ENCODE peak calls at places on chromosome 15, in seven cellular contexts. C is gastrocnemius medialis; L is CD4-positive, alpha-beta memory T cell; A is PC-3; K is hepatocyte; J is adrenal gland; D is endodermal cell. X is an unnamed sample.

GRCh38 chr15:73952171-73952912 is 26.1 kb downstream of the LOXL1 start:
- DNase-seq in C (no peak), L (no peak), A (no peak), K (no peak), J (no peak), D (no peak), X (no peak)

GRCh38 chr15:40064231-40064894 is 25.4 kb upstream of the SRP14 start:
- DNase-seq in C (no peak), L (no peak), A (peak; percentile 92), K (no peak), J (no peak), D (peak; percentile 87), X (no peak)

GRCh38 chr15:101723161-101723873 is 956 bp downstream of the TARS3 start:
- DNase-seq in C (no peak), L (peak; percentile 64), A (peak; percentile 5), K (peak; percentile 5), J (no peak), D (no peak), X (no peak)

GRCh38 chr15:69236505-69236904 is 62.2 kb upstream of the PAQR5 start:
- DNase-seq in C (no peak), L (no peak), A (no peak), K (no peak), J (no peak), D (no peak), X (no peak)

GRCh38 chr15:32098033-32098432 is 67.7 kb downstream of the CHRNA7 start:
- DNase-seq in C (no peak), L (no peak), A (no peak), K (peak; percentile 19), J (no peak), D (peak; percentile 49), X (no peak)

GRCh38 chr15:33865416-33865815 is 102.9 kb upstream of the CHRM5 start:
- DNase-seq in C (no peak), L (no peak), A (no peak), K (no peak), J (no peak), D (no peak), X (no peak)

GRCh38 chr15:72961326-72961725 is 90.9 kb upstream of the NEO1 start:
- DNase-seq in C (no peak), L (no peak), A (no peak), K (no peak), J (no peak), D (no peak), X (no peak)

GRCh38 chr15:41583795-41584194 is 24.8 kb downstream of the TYRO3 start:
- DNase-seq in C (no peak), L (no peak), A (no peak), K (no peak), J (no peak), D (no peak), X (no peak)

GRCh38 chr15:91941871-91942270 is 88.4 kb downstream of the SLCO3A1 start:
- DNase-seq in C (no peak), L (no peak), A (peak; percentile 25), K (no peak), J (no peak), D (no peak), X (no peak)

GRCh38 chr15:91992940-91993339 is 139.4 kb downstream of the SLCO3A1 start:
- DNase-seq in C (no peak), L (no peak), A (no peak), K (no peak), J (no peak), D (no peak), X (peak; percentile 30)

GRCh38 chr15:84608707-84609284 is 8.0 kb downstream of the ZSCAN2 start:
- DNase-seq in C (no peak), L (no peak), A (no peak), K (no peak), J (no peak), D (no peak), X (no peak)

GRCh38 chr15:84611631-84612030 is 10.8 kb downstream of the ZSCAN2 start:
- DNase-seq in C (no peak), L (no peak), A (no peak), K (no peak), J (no peak), D (no peak), X (no peak)

GRCh38 chr15:84606653-84607120 is 5.9 kb downstream of the ZSCAN2 start:
- DNase-seq in C (no peak), L (no peak), A (no peak), K (peak; percentile 70), J (no peak), D (no peak), X (no peak)

GRCh38 chr15:84605225-84605882 is 4.5 kb downstream of the ZSCAN2 start:
- DNase-seq in C (no peak), L (no peak), A (no peak), K (no peak), J (no peak), D (no peak), X (no peak)

GRCh38 chr15:84609818-84610525 is 9.2 kb downstream of the ZSCAN2 start:
- DNase-seq in C (no peak), L (no peak), A (no peak), K (no peak), J (no peak), D (no peak), X (no peak)
- H3K4me1 ChIP-seq in C (peaks cover 6% of the 10 kb centered on the region), L (peaks cover 9% of the 10 kb centered on the region), A (no peaks in the 10 kb centered on the region), K (peaks cover 24% of the 10 kb centered on the region), J (no peaks in the 10 kb centered on the region), D (no peaks in the 10 kb centered on the region), X (no peaks in the 10 kb centered on the region)

GRCh38 chr15:98723195-98723594 is 74.9 kb downstream of the IGF1R start:
- DNase-seq in C (no peak), L (no peak), A (no peak), K (no peak), J (no peak), D (no peak), X (no peak)
- H3K4me1 ChIP-seq in C (peaks cover 35% of the 10 kb centered on the region), L (no peaks in the 10 kb centered on the region), A (peaks cover 22% of the 10 kb centered on the region), K (peaks cover 47% of the 10 kb centered on the region), J (peaks cover 48% of the 10 kb centered on the region), D (peaks cover 22% of the 10 kb centered on the region), X (peaks cover 12% of the 10 kb centered on the region)

GRCh38 chr15:77499087-77499765 is 78.5 kb downstream of the HMG20A start:
- DNase-seq in C (no peak), L (no peak), A (no peak), K (no peak), J (no peak), D (no peak), X (no peak)
- H3K4me1 ChIP-seq in C (peaks cover 43% of the 10 kb centered on the region), L (no peaks in the 10 kb centered on the region), A (peaks cover 5% of the 10 kb centered on the region), K (peaks cover 40% of the 10 kb centered on the region), J (peaks cover 42% of the 10 kb centered on the region), D (peaks cover 14% of the 10 kb centered on the region), X (peaks cover 13% of the 10 kb centered on the region)

GRCh38 chr15:77554306-77555080 is 78.2 kb downstream of the LINGO1 start:
- DNase-seq in C (no peak), L (no peak), A (no peak), K (no peak), J (no peak), D (no peak), X (no peak)
- H3K4me1 ChIP-seq in C (no peaks in the 10 kb centered on the region), L (no peaks in the 10 kb centered on the region), A (no peaks in the 10 kb centered on the region), K (peaks cover 12% of the 10 kb centered on the region), J (no peaks in the 10 kb centered on the region), D (peaks cover 7% of the 10 kb centered on the region), X (no peaks in the 10 kb centered on the region)

DNA sequence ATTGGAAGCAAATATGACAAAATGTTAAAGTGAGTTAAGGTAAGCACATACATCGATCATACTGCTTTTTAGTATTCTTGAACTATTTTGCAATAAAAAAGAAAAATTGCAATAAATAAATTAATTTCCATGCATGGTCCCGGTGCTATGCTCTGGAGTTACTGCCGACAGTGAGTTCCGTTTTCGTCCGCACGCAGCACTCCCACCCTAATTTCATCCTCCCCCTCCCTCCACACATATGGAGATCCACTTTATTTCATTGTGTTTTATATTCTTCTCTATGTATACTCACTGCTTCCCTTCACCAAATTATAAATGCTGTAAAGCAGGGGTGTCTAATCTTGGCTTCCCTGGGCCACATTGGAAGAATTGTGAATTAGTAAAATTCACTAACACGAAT is 247.3 kb downstream of the THSD4 start:
- DNase-seq in C (no peak), L (no peak), A (no peak), K (no peak), J (no peak), D (peak; percentile 18), X (no peak)
- H3K4me1 ChIP-seq in C (peaks cover 1% of the 10 kb centered on the region), L (no peaks in the 10 kb centered on the region), A (no peaks in the 10 kb centered on the region), K (peaks cover 4% of the 10 kb centered on the region), J (no peaks in the 10 kb centered on the region), D (no peaks in the 10 kb centered on the region), X (no peaks in the 10 kb centered on the region)

DNA sequence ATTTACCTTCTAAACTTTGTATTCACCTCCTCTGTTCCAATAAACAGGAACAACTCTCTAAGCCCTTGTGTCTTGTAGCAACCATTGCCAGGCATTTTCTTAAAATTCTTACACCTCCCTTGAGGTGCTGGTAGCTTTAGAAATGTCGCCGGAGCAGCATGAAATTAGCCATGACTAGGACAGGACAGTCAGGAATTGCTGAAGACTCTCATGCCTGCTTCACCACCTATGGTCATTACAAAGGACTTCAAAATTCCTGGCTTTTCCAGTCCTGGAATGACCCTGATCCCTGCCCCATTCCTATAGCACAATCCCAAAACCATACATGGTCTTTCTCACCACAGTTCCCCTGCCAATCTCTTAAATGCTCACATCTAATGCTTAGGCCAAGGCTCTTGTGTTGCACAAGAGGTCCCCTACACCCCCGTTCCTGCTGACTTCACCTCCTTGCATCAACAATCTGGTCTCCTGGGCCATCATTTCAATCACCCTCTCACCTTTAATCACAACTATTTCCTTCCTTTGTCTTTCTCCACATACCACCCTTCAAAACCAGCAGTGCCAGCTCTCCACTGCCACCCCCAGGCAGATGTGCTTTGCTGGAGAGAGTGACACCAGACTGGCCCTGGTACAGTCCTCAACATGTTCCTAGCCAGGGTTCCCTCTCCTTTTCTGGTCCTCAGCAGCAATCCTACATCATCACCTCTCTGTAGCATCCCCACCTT is 113.2 kb upstream of the TJP1 start:
- DNase-seq in C (no peak), L (no peak), A (peak; percentile 59), K (no peak), J (no peak), D (peak; percentile 78), X (no peak)
- H3K4me1 ChIP-seq in C (no peaks in the 10 kb centered on the region), L (no peaks in the 10 kb centered on the region), A (peaks cover 62% of the 10 kb centered on the region), K (no peaks in the 10 kb centered on the region), J (no peaks in the 10 kb centered on the region), D (peaks cover 4% of the 10 kb centered on the region), X (no peaks in the 10 kb centered on the region)

GRCh38 chr15:64847876-64848716 is 6.4 kb downstream of the PLEKHO2 start:
- DNase-seq in C (no peak), L (no peak), A (no peak), K (no peak), J (no peak), D (no peak), X (no peak)
- H3K4me1 ChIP-seq in C (no peaks in the 10 kb centered on the region), L (peaks cover 71% of the 10 kb centered on the region), A (peaks cover 2% of the 10 kb centered on the region), K (peaks cover 21% of the 10 kb centered on the region), J (peaks cover 71% of the 10 kb centered on the region), D (peaks cover 3% of the 10 kb centered on the region), X (peaks cover 12% of the 10 kb centered on the region)

DNA sequence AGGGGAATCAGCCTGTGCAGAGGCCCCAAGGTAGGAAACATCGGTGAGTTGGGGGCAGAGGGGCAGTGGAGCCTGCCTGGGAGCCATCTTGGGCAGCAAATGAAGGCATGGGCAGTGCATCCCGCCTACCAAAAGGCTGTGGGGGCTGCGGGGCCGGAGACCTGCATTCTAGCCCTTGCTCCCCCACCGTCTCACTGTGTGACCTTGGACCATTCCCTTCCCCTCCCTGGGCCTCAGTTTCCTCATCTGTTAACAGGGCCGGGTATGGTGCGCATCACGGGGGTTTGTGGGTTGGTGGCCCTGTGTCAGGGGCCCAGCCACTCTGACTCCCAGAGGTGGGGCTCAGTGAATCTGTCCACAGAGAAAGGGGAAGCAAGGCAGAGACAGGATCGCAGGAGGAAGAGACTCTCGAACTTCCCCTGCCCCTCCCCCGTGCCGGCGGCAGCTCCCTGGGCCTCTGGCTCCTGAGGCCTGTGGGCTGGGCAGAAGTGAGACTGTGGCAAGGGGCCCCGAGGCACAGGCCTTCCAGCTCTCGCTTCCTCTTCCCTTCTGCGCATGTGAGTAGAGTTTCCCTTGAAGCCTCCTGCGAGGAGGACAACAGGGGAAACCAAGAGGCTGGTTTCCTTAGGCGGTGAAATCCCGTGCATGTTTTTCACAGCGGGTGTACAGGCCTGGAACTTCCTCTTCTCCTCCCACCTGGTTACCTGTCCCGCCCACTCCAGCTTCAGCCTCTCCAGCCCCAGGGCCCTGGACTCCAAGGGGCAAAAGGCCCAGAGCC is 42.9 kb downstream of the IDH2 start:
- DNase-seq in C (peak; percentile 56), L (peak; percentile 81), A (no peak), K (peak; percentile 50), J (peak; percentile 69), D (peak; percentile 90), X (no peak)
- H3K4me1 ChIP-seq in C (peaks cover 39% of the 10 kb centered on the region), L (peaks cover 49% of the 10 kb centered on the region), A (no peaks in the 10 kb centered on the region), K (peaks cover 32% of the 10 kb centered on the region), J (peaks cover 31% of the 10 kb centered on the region), D (peaks cover 16% of the 10 kb centered on the region), X (peaks cover 18% of the 10 kb centered on the region)

X was measured in prostate gland.